ENCODE peak calls at places on chromosome 17, in seven cellular contexts. E is IMR-90, H is mesendoderm, X is mesenchymal stem cell, M is H1, R is neuronal stem cell, D is trophoblast cell. C is an unnamed sample.
A peak's percentile ranks its signal among the peaks of the same experiment; 100 is the strongest.

GRCh38 chr17:11140501-11140900 is 100.5 kb upstream of the SHISA6 start:
- DNase-seq in E (no peak), H (no peak), X (no peak), M (no peak), R (no peak), D (no peak), C (no peak)

GRCh38 chr17:82935944-82936767 is 96.3 kb upstream of the ZNF750 start:
- DNase-seq in E (no peak), H (no peak), X (no peak), M (no peak), R (no peak), D (no peak), C (no peak)

GRCh38 chr17:43010667-43011308 is 4.2 kb downstream of the IFI35 start:
- DNase-seq in E (no peak), H (no peak), X (no peak), M (no peak), R (no peak), D (peak; percentile 46), C (no peak)

GRCh38 chr17:70535986-70536385 is 366.7 kb downstream of the KCNJ2 start:
- DNase-seq in E (no peak), H (no peak), X (peak; percentile 19), M (no peak), R (no peak), D (no peak), C (no peak)

GRCh38 chr17:2323629-2324314 is 12.5 kb downstream of the TSR1 start:
- DNase-seq in E (no peak), H (no peak), X (no peak), M (no peak), R (no peak), D (no peak), C (no peak)

GRCh38 chr17:66637491-66637890 is 197.4 kb upstream of the CACNG5 start:
- DNase-seq in E (no peak), H (no peak), X (no peak), M (no peak), R (no peak), D (peak; percentile 80), C (no peak)

GRCh38 chr17:39225974-39226683 is 384 bp upstream of the STAC2 start:
- DNase-seq in E (peak; percentile 20), H (peak; percentile 91), X (peak; percentile 50), M (peak; percentile 98), R (peak; percentile 91), D (no peak), C (peak; percentile 100)

GRCh38 chr17:77089118-77089477 is 51.7 kb upstream of the SEC14L1 start:
- DNase-seq in E (no peak), H (peak; percentile 59), X (peak; percentile 24), M (no peak), R (no peak), D (peak; percentile 20), C (no peak)

GRCh38 chr17:72342061-72342460 is 221.2 kb downstream of the SOX9 start:
- DNase-seq in E (no peak), H (peak; percentile 43), X (no peak), M (no peak), R (no peak), D (no peak), C (no peak)

GRCh38 chr17:17681187-17681743 is at the start of gene RAI1:
- DNase-seq in E (peak; percentile 79), H (peak; percentile 75), X (peak; percentile 85), M (peak; percentile 83), R (no peak), D (peak; percentile 70), C (peak; percentile 74)

DNA sequence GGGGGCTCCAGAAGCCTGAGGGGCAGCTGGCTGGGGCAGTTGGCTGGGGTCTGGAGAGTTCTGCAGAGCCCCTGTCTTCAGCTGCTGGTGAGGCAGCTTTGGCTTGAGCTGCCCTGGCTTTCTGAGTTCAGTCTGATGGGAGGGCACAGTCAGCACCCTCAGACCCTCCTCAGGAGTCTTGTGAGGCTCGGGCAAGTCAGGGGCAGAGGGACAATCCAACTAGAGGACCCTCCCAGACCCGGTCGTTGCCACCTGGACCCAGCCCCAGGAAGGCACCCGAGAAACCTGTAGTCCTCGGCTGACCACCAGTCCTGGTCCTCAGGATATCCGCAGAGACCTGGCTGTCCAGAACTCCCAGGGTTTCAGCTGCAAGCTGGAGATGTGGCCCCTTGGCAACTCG is 1.9 kb downstream of the CARD14 start:
- DNase-seq in E (no peak), H (no peak), X (no peak), M (no peak), R (no peak), D (no peak), C (peak; percentile 25)
- H4K8ac ChIP-seq in E (no peak overlapping the region), H (no peak overlapping the region), X (no peak overlapping the region), M (no peak overlapping the region), R (no peak overlapping the region), D (no peak overlapping the region), C (no peak overlapping the region)

GRCh38 chr17:18980682-18981384 is 23.7 kb downstream of the FAM83G start:
- DNase-seq in E (peak; percentile 88), H (peak; percentile 72), X (no peak), M (no peak), R (no peak), D (peak; percentile 82), C (no peak)
- H4K8ac ChIP-seq in E (peak overlapping the region; percentile 87), H (no peak overlapping the region), X (peak overlapping the region; percentile 28), M (no peak overlapping the region), R (no peak overlapping the region), D (peak overlapping the region; percentile 73), C (no peak overlapping the region)

DNA sequence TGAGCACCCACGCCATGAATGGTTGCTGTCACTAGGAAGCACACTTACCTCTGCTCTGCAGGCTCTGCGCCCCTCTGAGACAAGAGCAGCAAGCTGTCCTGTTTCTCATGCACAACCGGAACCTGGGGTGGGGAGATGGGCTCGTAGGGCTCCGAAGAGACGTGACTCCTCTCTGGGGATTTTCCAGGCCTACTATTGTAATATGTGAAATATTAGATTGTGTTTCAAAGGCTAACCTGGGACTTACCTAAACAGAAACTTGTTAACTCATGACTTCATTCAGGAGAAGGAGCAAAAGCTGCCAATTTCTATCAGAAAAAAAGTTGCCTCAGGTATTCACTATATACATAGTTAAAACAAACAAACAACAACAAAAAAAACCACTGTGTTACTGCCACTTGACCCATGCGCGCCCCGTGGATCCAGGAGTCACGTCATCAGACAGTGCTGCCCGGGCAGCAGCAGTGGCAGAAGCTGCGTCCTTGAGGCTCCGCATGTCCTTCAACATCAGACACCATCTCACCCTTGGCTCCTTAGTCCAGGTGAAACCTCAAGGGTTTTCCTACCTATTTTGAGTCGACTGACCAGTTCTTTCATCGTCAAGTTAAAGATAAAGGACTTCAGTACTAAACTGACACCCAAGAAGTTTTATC is 49.3 kb downstream of the TTC19 start:
- DNase-seq in E (no peak), H (no peak), X (no peak), M (no peak), R (no peak), D (peak; percentile 9), C (no peak)
- H4K8ac ChIP-seq in E (no peak overlapping the region), H (no peak overlapping the region), X (no peak overlapping the region), M (no peak overlapping the region), R (no peak overlapping the region), D (no peak overlapping the region), C (no peak overlapping the region)

GRCh38 chr17:4098516-4099209 is 44.2 kb downstream of the ZZEF1 start:
- DNase-seq in E (no peak), H (no peak), X (no peak), M (no peak), R (no peak), D (no peak), C (no peak)

GRCh38 chr17:4101799-4102405 is 40.9 kb downstream of the ZZEF1 start:
- DNase-seq in E (no peak), H (no peak), X (no peak), M (no peak), R (no peak), D (no peak), C (no peak)

GRCh38 chr17:4101127-4101798 is 41.6 kb downstream of the ZZEF1 start:
- DNase-seq in E (peak; percentile 40), H (peak; percentile 10), X (peak; percentile 75), M (no peak), R (no peak), D (peak; percentile 89), C (no peak)

GRCh38 chr17:4097165-4097960 is 45.5 kb downstream of the ZZEF1 start:
- DNase-seq in E (no peak), H (no peak), X (no peak), M (no peak), R (no peak), D (no peak), C (no peak)
- H4K8ac ChIP-seq in E (no peak overlapping the region), H (no peak overlapping the region), X (no peak overlapping the region), M (no peak overlapping the region), R (no peak overlapping the region), D (no peak overlapping the region), C (no peak overlapping the region)

GRCh38 chr17:81603846-81604610 is 32.9 kb downstream of the NPLOC4 start:
- DNase-seq in E (no peak), H (no peak), X (no peak), M (no peak), R (no peak), D (peak; percentile 90), C (no peak)
- H4K8ac ChIP-seq in E (peak overlapping the region; percentile 39), H (no peak overlapping the region), X (peak overlapping the region; percentile 16), M (no peak overlapping the region), R (no peak overlapping the region), D (no peak overlapping the region), C (no peak overlapping the region)

DNA sequence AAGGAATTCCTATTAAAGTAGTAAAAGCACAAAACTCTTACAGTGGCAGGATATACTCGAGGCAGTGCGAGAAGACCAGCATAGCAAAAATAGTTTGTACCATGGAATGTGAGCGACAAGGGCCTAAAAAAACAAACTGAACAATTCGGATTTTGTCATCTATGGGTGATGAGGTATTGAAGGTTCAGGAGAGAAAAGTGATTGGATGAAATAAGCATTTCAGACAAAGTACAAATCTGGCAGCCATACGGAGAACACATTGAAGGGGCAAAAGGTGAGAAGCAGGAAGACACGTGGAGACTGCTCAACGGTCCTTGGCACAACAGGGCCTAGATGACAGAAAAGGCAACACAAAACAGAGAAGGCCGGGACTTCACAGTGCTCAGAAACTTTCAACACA is 22.5 kb downstream of the MYH10 start:
- DNase-seq in E (no peak), H (no peak), X (no peak), M (no peak), R (no peak), D (peak; percentile 63), C (no peak)
- H4K8ac ChIP-seq in E (peak overlapping the region; percentile 66), H (no peak overlapping the region), X (no peak overlapping the region), M (no peak overlapping the region), R (no peak overlapping the region), D (no peak overlapping the region), C (no peak overlapping the region)

GRCh38 chr17:7575959-7576358 is 3.5 kb upstream of the CD68 start:
- DNase-seq in E (no peak), H (no peak), X (no peak), M (no peak), R (no peak), D (no peak), C (no peak)
- H4K8ac ChIP-seq in E (no peak overlapping the region), H (no peak overlapping the region), X (no peak overlapping the region), M (no peak overlapping the region), R (no peak overlapping the region), D (no peak overlapping the region), C (no peak overlapping the region)